ENCODE peak calls at places on chromosome 19, in seven cellular contexts. Q is A549, B is transverse colon, C is tibial nerve, H is esophagus muscularis mucosa, K is stomach, G is ovary. W is an unnamed sample. For H3K4me1, the result is how much of the 10 kb centered on the place peaks cover.

GRCh38 chr19:18357442-18358264 is 17.3 kb downstream of the PGPEP1 start:
- DNase-seq in Q (no peak), B (no peak), C (no peak), H (no peak), K (peak), G (no peak), W (no peak)

GRCh38 chr19:21568816-21569496 is 63.6 kb downstream of the ZNF429 start:
- DNase-seq in Q (no peak), B (peak), C (peak), H (peak), K (peak), G (peak), W (peak)

GRCh38 chr19:44566984-44567383 is 37.5 kb upstream of the CEACAM20 start:
- DNase-seq in Q (no peak), B (no peak), C (no peak), H (no peak), K (no peak), G (no peak), W (no peak)

GRCh38 chr19:39307233-39307821 is 11.1 kb downstream of the IFNL1 start:
- DNase-seq in Q (no peak), B (peak), C (no peak), H (no peak), K (peak), G (no peak), W (peak)

GRCh38 chr19:32174386-32175113 is 170.9 kb upstream of the ZNF507 start:
- DNase-seq in Q (no peak), B (no peak), C (no peak), H (peak), K (no peak), G (no peak), W (no peak)

GRCh38 chr19:40718774-40719391 is 2.0 kb downstream of the ITPKC start:
- DNase-seq in Q (peak), B (peak), C (peak), H (no peak), K (peak), G (peak), W (peak)

GRCh38 chr19:50906217-50906616 is 5.0 kb downstream of the KLK4 start:
- DNase-seq in Q (peak), B (peak), C (peak), H (no peak), K (peak), G (no peak), W (no peak)

GRCh38 chr19:50378169-50378862 is 2.1 kb downstream of the NR1H2 start:
- DNase-seq in Q (no peak), B (no peak), C (no peak), H (no peak), K (no peak), G (peak), W (no peak)

GRCh38 chr19:46728208-46728607 is 11.3 kb upstream of the PRKD2 start:
- DNase-seq in Q (no peak), B (no peak), C (no peak), H (no peak), K (no peak), G (peak), W (no peak)

GRCh38 chr19:7426986-7427385 is 61.8 kb downstream of the PEX11G start:
- DNase-seq in Q (no peak), B (no peak), C (no peak), H (no peak), K (no peak), G (no peak), W (no peak)

GRCh38 chr19:12721656-12722565 is 1.8 kb downstream of the TNPO2 start:
- DNase-seq in Q (peak), B (peak), C (no peak), H (peak), K (peak), G (peak), W (peak)

GRCh38 chr19:38388310-38389100 is at the start of gene SPRED3:
- DNase-seq in Q (peak), B (no peak), C (no peak), H (no peak), K (peak), G (peak), W (peak)

GRCh38 chr19:43914051-43914450 is 21.0 kb downstream of the ZNF45 start:
- DNase-seq in Q (no peak), B (no peak), C (no peak), H (no peak), K (no peak), G (no peak), W (no peak)

GRCh38 chr19:23409392-23410048 is 14.2 kb upstream of the ZNF91 start:
- DNase-seq in Q (no peak), B (peak), C (no peak), H (no peak), K (no peak), G (no peak), W (no peak)

GRCh38 chr19:17766543-17767131 is 15.4 kb downstream of the FCHO1 start:
- DNase-seq in Q (peak), B (peak), C (peak), H (no peak), K (peak), G (peak), W (peak)

GRCh38 chr19:49409441-49410029 is 13.7 kb downstream of the PTH2 start:
- DNase-seq in Q (no peak), B (no peak), C (no peak), H (no peak), K (no peak), G (no peak), W (no peak)

GRCh38 chr19:2982983-2983350 is 5.6 kb downstream of the TLE6 start:
- DNase-seq in Q (no peak), B (peak), C (peak), H (peak), K (peak), G (peak), W (peak)

GRCh38 chr19:7637374-7638256 is 705 bp downstream of the STXBP2 start:
- DNase-seq in Q (peak), B (peak), C (no peak), H (no peak), K (peak), G (no peak), W (no peak)

GRCh38 chr19:13718733-13719132 is 45.6 kb upstream of the MRI1 start:
- DNase-seq in Q (peak), B (peak), C (no peak), H (no peak), K (no peak), G (no peak), W (no peak)

GRCh38 chr19:42512743-42513304 is 15.5 kb downstream of the CEACAM1 start:
- DNase-seq in Q (no peak), B (no peak), C (no peak), H (peak), K (no peak), G (no peak), W (no peak)

GRCh38 chr19:42024622-42025111 is 30.6 kb upstream of the ATP1A3 start:
- DNase-seq in Q (no peak), B (peak), C (no peak), H (no peak), K (no peak), G (no peak), W (no peak)

GRCh38 chr19:3710265-3710812 is 2.2 kb downstream of the TJP3 start:
- DNase-seq in Q (peak), B (peak), C (peak), H (no peak), K (peak), G (no peak), W (no peak)

GRCh38 chr19:18889949-18890745 is 5.8 kb downstream of the CERS1 start:
- DNase-seq in Q (no peak), B (no peak), C (no peak), H (no peak), K (no peak), G (no peak), W (no peak)

GRCh38 chr19:43584484-43584883 is 8.9 kb downstream of the PINLYP start:
- DNase-seq in Q (no peak), B (no peak), C (no peak), H (no peak), K (no peak), G (no peak), W (no peak)

GRCh38 chr19:7862413-7862951 is 11.7 kb downstream of the PRR36 start:
- DNase-seq in Q (no peak), B (peak), C (no peak), H (no peak), K (peak), G (peak), W (no peak)

GRCh38 chr19:46704379-46705076 is 12.4 kb downstream of the PRKD2 start:
- DNase-seq in Q (peak), B (peak), C (peak), H (peak), K (peak), G (peak), W (peak)

GRCh38 chr19:44689290-44690130 is 9.4 kb upstream of the CEACAM16 start:
- DNase-seq in Q (peak), B (peak), C (peak), H (no peak), K (peak), G (peak), W (no peak)

GRCh38 chr19:17556995-17557394 is 1.5 kb downstream of the COLGALT1 start:
- DNase-seq in Q (no peak), B (no peak), C (no peak), H (no peak), K (no peak), G (no peak), W (no peak)

GRCh38 chr19:8307400-8307964 is 676 bp downstream of the CD320 start:
- DNase-seq in Q (no peak), B (peak), C (no peak), H (no peak), K (peak), G (no peak), W (peak)

GRCh38 chr19:55376381-55376933 is at the start of gene TMEM190:
- DNase-seq in Q (no peak), B (no peak), C (no peak), H (no peak), K (no peak), G (no peak), W (no peak)

GRCh38 chr19:50568321-50569022 is at the start of gene LRRC4B:
- DNase-seq in Q (no peak), B (no peak), C (no peak), H (no peak), K (no peak), G (no peak), W (no peak)

GRCh38 chr19:12779162-12779993 is 4.0 kb upstream of the HOOK2 start:
- DNase-seq in Q (no peak), B (peak), C (no peak), H (no peak), K (no peak), G (peak), W (peak)

GRCh38 chr19:55368701-55369563 is 1.3 kb downstream of the IL11 start:
- DNase-seq in Q (no peak), B (no peak), C (no peak), H (no peak), K (no peak), G (no peak), W (no peak)

GRCh38 chr19:14198384-14199376 is 7.3 kb downstream of the ADGRL1 start:
- DNase-seq in Q (no peak), B (no peak), C (no peak), H (no peak), K (no peak), G (no peak), W (no peak)

GRCh38 chr19:15400521-15401396 is 18.0 kb downstream of the AKAP8L start:
- DNase-seq in Q (no peak), B (no peak), C (no peak), H (no peak), K (no peak), G (no peak), W (no peak)
- H3K4me1 ChIP-seq in Q (under half), B (under half), C (half or more), H (under half), K (half or more), G (under half), W (under half)

GRCh38 chr19:45691516-45692186 is at the start of gene SNRPD2:
- DNase-seq in Q (peak), B (peak), C (peak), H (peak), K (peak), G (peak), W (peak)
- TF ChIP-seq EP300 in Q (no peak), B (no peak), C (peak), H (no peak), K (no peak), G (no peak), W (no peak)

GRCh38 chr19:15324791-15325519 is 7.4 kb downstream of the BRD4 start:
- DNase-seq in Q (no peak), B (no peak), C (no peak), H (no peak), K (peak), G (no peak), W (peak)
- H3K4me1 ChIP-seq in Q (half or more), B (half or more), C (half or more), H (half or more), K (half or more), G (under half), W (half or more)

DNA sequence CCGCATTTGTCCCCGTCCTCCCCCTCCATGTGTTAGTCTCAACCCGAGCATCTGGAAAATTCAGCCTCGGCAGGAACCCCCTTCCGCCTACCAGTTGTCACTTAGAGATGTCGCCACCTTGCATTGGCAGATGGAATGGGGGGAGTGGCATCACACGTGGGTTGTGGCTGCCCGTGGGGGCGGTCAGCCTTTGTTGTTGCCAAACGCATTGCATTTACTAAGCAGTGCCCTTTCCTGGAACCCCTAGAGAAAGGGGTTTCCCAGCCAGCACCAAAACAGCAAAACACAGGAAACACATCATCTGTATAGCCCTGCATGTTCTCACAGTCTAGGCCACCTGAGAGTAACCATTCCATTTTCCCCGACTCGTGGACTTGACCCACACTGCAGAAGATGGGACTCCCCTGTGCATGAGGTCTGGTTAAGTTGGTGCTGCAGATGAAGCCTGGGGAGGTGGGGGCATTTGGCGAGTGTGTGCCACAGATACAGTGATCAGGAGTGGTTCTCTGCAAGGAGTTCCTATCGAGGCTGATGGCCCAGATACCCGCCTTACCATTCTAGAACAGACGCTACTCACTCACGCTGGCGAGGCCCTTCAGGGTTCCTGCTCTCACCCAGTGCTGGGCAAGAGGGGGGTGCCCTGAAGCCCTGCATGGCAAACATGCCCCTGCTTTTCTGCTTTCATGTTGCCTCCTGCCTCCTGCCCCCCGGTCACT is 38.3 kb downstream of the TMED1 start:
- DNase-seq in Q (no peak), B (no peak), C (no peak), H (no peak), K (no peak), G (no peak), W (no peak)
- TF ChIP-seq EP300 in Q (no peak), B (no peak), C (no peak), H (no peak), K (no peak), G (no peak), W (no peak)

DNA sequence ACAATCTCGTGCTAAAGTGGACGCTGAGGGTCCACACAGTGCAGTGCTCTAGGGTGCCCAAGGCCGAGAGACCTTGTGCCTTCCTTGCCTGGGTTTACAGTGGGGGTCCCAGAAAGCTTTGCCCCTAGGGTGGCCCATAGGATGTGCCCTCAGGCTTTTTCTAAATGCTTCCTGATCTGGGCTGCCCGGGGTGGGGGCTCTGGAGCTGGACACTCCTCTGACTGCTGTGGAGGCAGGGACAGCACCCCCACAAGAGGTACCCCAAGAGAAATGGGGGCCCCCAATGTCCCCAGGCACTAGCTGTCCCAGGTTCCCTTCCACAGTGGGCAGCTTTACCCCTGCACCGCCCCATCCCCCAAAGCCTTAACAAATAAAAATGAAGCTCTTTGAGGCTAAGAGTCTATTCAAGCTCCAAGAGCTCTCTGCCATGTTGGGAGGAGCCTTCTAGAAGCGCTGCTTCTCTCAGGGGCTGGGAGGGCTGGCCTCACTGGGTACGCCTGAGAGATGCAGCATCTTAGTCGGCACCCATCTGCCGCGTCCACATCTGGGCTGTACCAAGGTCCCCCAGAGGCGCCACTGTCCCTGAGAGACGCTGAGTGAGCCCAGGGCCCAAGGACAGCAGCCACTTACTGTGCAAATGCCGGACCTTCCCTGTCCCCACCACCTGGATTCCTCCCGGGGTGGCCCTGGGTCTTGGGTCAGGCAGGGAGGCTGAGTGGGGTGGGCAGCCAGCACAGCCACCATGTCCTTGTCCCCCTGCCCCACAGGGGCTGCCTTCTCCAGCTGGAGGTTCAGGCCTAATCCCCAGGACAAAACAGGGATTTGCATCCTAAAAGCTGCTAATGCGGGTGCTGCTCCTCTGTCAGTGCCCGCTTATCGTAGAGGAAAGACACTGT is 27.4 kb downstream of the CEBPA start:
- DNase-seq in Q (no peak), B (no peak), C (no peak), H (no peak), K (no peak), G (no peak), W (no peak)
- H3K4me1 ChIP-seq in Q (under half), B (under half), C (under half), H (under half), K (half or more), G (under half), W (under half)

DNA sequence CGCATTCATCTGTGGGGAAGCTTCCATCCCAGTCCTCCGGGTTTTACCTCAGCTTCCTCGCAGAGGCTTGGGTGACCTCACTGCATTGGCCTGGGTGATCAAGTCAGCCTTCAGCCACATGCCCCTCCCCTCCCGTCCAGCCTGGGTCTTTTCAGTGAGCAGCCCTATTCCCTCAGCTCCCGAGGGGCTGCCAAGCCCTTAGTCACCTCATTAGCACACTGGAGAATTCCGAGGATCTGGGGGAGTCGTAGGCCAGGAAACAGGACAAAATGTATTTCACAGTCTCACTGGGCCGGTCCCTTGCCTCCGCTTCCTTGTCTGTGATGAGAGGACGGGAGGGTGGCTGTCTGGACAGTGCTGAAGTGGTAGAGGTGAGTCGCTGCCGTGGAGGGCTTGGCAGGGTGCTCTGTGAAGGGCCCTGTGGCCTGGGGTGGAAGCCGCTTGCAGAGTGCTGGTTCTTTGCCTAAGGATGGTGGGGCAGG is 19.9 kb downstream of the KDM4B start:
- DNase-seq in Q (no peak), B (peak), C (no peak), H (no peak), K (no peak), G (no peak), W (peak)
- TF ChIP-seq EP300 in Q (no peak), B (no peak), C (no peak), H (no peak), K (no peak), G (no peak), W (no peak)

GRCh38 chr19:35392742-35393350 is 22.0 kb downstream of the GPR42 start:
- DNase-seq in Q (no peak), B (no peak), C (no peak), H (peak), K (no peak), G (no peak), W (peak)
- H3K4me1 ChIP-seq in Q (under half), B (under half), C (under half), H (under half), K (under half), G (under half), W (under half)

GRCh38 chr19:53537126-53537522 is 821 bp upstream of the ZNF331 start:
- DNase-seq in Q (no peak), B (no peak), C (no peak), H (no peak), K (no peak), G (no peak), W (no peak)

GRCh38 chr19:53538378-53539109 is 599 bp downstream of the ZNF331 start:
- DNase-seq in Q (no peak), B (no peak), C (no peak), H (no peak), K (no peak), G (no peak), W (no peak)

GRCh38 chr19:53540091-53540490 is 2.1 kb downstream of the ZNF331 start:
- DNase-seq in Q (no peak), B (no peak), C (no peak), H (no peak), K (no peak), G (no peak), W (no peak)

GRCh38 chr19:53536223-53536543 is 1.8 kb upstream of the ZNF331 start:
- DNase-seq in Q (no peak), B (no peak), C (no peak), H (no peak), K (no peak), G (no peak), W (no peak)

DNA sequence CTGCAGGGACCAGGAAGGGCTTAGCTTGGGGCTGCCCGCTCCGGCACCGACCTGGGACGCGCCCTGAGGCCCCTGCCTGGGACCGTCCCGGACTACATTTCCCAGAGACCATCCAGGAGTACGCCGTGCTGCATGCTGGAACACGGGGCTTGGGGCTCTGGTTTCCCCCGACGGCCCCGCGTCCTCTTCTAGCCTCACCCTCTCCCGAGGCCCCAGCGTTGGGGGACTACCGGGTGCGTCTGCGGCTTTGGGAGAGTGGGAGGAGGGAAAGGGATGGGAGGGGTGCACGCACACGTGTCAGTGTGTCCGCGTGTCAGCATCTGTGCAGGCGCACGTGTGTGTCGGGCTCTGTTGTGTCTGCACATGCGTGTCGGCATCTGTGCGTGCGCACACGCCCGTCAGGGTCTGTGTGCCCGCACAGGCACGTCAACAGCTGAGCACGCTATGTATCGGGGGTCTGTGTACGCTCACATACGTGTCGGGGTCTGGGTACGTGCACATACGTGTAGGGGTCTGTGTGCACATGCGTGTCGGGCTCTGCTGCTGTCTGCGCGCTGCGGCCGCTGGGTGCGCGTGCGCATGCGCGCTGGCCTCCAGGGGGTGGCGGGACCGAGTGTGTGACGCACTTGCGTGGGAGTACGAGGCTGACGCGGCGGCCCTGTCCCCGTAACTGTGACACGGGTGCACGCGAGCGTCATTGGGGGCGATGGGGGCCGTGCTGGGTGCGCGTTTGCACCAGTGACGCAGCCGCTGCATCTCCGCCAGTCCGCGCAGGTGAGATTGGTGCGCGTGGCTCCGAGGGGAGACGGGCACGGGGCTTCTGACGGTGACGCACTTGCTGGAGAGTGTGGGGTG is at the start of gene ZNF331:
- DNase-seq in Q (peak), B (peak), C (peak), H (peak), K (peak), G (peak), W (peak)
- TF ChIP-seq EP300 in Q (no peak), B (no peak), C (peak), H (no peak), K (no peak), G (no peak), W (peak)